ENCODE peak calls at places on chromosomes 7 and 10, in eight cellular contexts. J, E, H, M, Q, P, F and V are unnamed samples.

GRCh38 chr7:30595461-30596042 is 874 bp downstream of the GARS1 start:
- DNase-seq in J (no peak), E (peak), H (peak), M (no peak), Q (no peak), P (peak), F (no peak), V (no peak)

GRCh38 chr7:131188367-131189339 is 139.0 kb upstream of the MKLN1 start:
- DNase-seq in J (no peak), E (peak), H (peak), M (peak), Q (no peak), P (no peak), F (no peak), V (no peak)

GRCh38 chr7:6227294-6227846 is 45.1 kb downstream of the CYTH3 start:
- DNase-seq in J (no peak), E (peak), H (no peak), M (no peak), Q (no peak), P (peak), F (no peak), V (no peak)

GRCh38 chr7:98078197-98078870 is 28.3 kb upstream of the LMTK2 start:
- DNase-seq in J (no peak), E (no peak), H (no peak), M (peak), Q (no peak), P (no peak), F (no peak), V (no peak)

GRCh38 chr10:86775056-86775858 is 18.8 kb downstream of the BMPR1A start:
- DNase-seq in J (no peak), E (peak), H (no peak), M (no peak), Q (no peak), P (peak), F (no peak), V (no peak)

GRCh38 chr7:136931169-136931867 is 62.9 kb downstream of the CHRM2 start:
- DNase-seq in J (no peak), E (no peak), H (no peak), M (no peak), Q (no peak), P (no peak), F (no peak), V (no peak)

GRCh38 chr7:47940482-47941001 is 7.7 kb downstream of the PKD1L1 start:
- DNase-seq in J (no peak), E (peak), H (no peak), M (no peak), Q (no peak), P (no peak), F (no peak), V (no peak)

GRCh38 chr10:6950133-6950532 is 370.1 kb upstream of the PRKCQ start:
- DNase-seq in J (no peak), E (no peak), H (no peak), M (no peak), Q (no peak), P (no peak), F (no peak), V (no peak)

GRCh38 chr10:125261491-125262186 is 101.3 kb upstream of the CTBP2 start:
- DNase-seq in J (no peak), E (no peak), H (no peak), M (peak), Q (no peak), P (no peak), F (no peak), V (peak)

GRCh38 chr7:142508251-142508650 is 241.0 kb upstream of the PRSS1 start:
- DNase-seq in J (no peak), E (no peak), H (peak), M (no peak), Q (no peak), P (no peak), F (no peak), V (no peak)

GRCh38 chr7:83204715-83205114 is 42.0 kb upstream of the PCLO start:
- DNase-seq in J (no peak), E (no peak), H (peak), M (no peak), Q (no peak), P (no peak), F (no peak), V (no peak)

GRCh38 chr10:120477006-120477722 is 20.1 kb downstream of the PLPP4 start:
- DNase-seq in J (no peak), E (peak), H (no peak), M (no peak), Q (peak), P (no peak), F (no peak), V (no peak)
- H3K9ac ChIP-seq in J (no peak), E (no peak), H (no peak), M (no peak), Q (no peak), P (peak), F (no peak), V (no peak)

DNA sequence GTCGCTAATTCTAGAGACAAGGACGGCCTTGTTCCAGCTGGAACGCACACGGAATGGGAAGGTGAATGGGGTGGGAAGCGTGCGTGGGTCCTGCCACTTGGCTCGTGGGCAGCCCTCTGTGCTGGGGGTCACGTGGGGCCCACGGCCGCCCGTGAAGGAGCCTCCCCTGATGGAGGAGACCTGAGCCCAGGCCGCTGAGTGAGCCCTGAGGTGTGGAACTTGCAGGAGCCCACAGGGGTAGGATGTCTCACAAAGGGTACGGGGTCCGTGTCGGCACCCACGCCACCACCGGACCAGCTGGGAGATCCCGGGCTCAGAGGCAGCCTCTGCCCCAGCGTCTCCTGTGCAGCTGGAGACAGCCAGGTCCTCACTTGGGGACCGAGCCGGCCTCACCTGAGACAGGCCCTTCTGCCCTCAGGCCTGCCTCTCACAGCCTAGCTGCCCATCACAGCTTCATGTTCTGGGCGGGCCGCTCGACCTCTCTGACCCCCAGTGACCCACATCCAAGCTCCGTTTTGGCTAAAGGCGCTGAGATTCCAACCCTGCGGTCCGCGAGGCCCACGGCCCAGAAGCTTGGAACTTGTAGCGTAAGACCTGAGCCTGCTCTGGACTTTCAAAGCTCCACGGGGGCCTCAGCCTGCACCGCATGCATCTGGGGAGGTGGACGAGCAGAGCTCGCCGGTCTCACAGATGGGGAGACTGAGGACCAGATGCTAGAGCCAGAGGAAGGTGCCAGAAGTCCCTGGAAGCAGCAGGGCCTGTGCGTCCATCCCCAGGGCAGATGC is 84.9 kb downstream of the FOXL3 start:
- DNase-seq in J (no peak), E (no peak), H (no peak), M (peak), Q (peak), P (no peak), F (peak), V (no peak)
- H3K9ac ChIP-seq in J (no peak), E (no peak), H (no peak), M (no peak), Q (no peak), P (no peak), F (no peak), V (no peak)

GRCh38 chr10:80516506-80517075 is 21.1 kb upstream of the SH2D4B start:
- DNase-seq in J (no peak), E (no peak), H (no peak), M (no peak), Q (no peak), P (no peak), F (peak), V (no peak)

GRCh38 chr10:80518143-80518806 is 19.4 kb upstream of the SH2D4B start:
- DNase-seq in J (no peak), E (no peak), H (no peak), M (no peak), Q (no peak), P (no peak), F (peak), V (no peak)

GRCh38 chr10:80515941-80516340 is 21.8 kb upstream of the SH2D4B start:
- DNase-seq in J (no peak), E (no peak), H (no peak), M (no peak), Q (no peak), P (no peak), F (peak), V (no peak)

GRCh38 chr10:80518807-80519360 is 18.8 kb upstream of the SH2D4B start:
- DNase-seq in J (no peak), E (no peak), H (no peak), M (no peak), Q (no peak), P (no peak), F (peak), V (no peak)

DNA sequence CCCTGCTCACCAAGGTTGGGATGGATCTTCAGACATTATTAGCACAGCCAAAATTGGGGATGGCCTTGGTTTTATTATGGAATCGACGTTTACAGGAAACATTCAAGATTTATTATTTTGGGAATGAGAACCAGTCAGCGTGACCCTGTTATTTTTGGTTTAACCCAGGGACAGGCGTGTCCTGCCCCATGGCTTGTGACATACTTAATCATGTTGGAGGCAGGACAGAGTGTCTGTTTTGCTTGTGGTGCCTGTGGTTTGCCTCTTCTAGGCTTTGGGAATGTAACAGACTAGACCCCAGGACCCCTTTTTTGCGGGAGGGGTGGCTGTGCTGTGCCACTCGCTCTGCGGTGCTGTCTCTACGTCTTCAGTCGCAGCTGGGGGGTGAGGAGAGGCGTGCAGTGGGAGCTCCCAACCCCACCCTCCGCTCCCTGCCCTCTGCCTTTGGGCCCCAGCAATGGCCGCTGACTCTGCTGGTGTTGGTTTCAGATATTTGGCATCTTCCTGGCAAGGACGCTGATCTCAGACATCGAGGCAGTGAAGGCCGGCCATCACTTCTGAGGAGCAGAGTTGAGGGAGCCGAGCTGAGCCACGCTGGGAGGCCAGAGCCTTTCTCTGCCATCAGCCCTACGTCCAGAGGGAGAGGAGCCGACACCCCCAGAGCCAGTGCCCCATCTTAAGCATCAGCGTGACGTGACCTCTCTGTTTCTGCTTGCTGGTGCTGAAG is 20.1 kb upstream of the SH2D4B start:
- DNase-seq in J (no peak), E (no peak), H (no peak), M (no peak), Q (no peak), P (no peak), F (peak), V (no peak)
- H3K9ac ChIP-seq in J (no peak), E (no peak), H (no peak), M (no peak), Q (no peak), P (no peak), F (no peak), V (no peak)

DNA sequence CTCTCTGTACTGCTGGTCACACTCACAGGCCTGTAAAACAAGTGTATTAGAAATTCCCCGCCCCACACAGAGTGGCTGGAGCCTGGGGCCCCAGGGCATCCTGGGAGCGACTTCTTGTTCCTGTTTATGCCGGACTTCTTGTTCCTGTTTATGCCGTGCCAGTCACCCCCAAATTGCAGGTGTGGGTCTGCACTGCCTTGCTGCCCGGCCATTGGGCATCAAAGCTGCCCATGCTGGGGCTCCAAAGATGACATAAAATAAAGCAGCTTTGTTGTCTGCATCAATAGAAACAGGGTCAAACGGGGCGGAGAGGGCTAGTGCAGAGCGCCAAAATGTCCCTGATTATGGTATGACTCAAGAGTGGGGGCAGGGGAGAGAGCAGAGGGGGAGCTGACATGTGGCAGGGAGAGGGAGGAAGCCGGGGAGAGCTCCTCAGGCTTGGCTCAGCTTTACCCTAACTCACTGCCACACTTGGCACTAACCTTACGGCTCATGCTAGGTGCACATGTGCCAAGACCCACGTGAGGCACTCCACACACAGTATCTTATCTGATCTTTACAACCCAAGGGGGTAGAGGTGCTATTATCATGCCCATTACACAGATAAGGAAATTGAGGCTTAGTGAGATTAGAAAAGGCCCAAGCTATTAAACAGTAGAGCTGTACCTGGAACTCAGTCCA is 98.4 kb downstream of the PIP4K2A start:
- DNase-seq in J (no peak), E (peak), H (peak), M (no peak), Q (no peak), P (no peak), F (no peak), V (peak)
- H3K9ac ChIP-seq in J (no peak), E (no peak), H (peak), M (no peak), Q (no peak), P (no peak), F (no peak), V (peak)

GRCh38 chr7:140672382-140673062 is at the start of gene ADCK2:
- DNase-seq in J (peak), E (no peak), H (peak), M (peak), Q (peak), P (peak), F (peak), V (peak)
- H3K9ac ChIP-seq in J (no peak), E (peak), H (peak), M (peak), Q (no peak), P (peak), F (peak), V (peak)

GRCh38 chr7:64558781-64559180 is 4.1 kb downstream of the ZNF680 start:
- DNase-seq in J (no peak), E (peak), H (no peak), M (no peak), Q (no peak), P (no peak), F (no peak), V (peak)

GRCh38 chr7:64559206-64559605 is 3.7 kb downstream of the ZNF680 start:
- DNase-seq in J (no peak), E (peak), H (peak), M (no peak), Q (no peak), P (no peak), F (no peak), V (peak)

GRCh38 chr7:64555046-64555445 is 7.8 kb downstream of the ZNF680 start:
- DNase-seq in J (no peak), E (peak), H (no peak), M (no peak), Q (no peak), P (no peak), F (no peak), V (no peak)

GRCh38 chr7:64557601-64558322 is 5.1 kb downstream of the ZNF680 start:
- DNase-seq in J (no peak), E (no peak), H (no peak), M (no peak), Q (no peak), P (no peak), F (no peak), V (peak)

DNA sequence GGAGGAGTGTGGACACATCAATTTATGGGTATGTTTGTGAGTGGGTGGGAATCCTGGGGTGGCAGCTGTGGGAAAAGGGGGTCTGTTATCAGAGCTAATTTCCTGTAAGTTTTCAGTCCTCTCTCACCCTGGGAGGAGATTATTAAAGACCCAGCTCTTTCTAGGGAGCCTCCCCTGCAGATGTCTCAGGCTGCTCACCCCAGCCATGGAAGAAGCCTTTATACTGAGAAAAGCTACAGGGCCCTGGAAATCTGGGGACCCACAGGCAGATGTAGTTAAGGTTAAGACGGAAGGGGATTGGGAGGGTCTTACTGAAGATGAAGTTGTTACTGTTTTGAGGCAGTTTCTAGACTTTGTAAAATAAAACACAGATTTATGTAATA is 4.6 kb downstream of the ZNF680 start:
- DNase-seq in J (no peak), E (peak), H (no peak), M (no peak), Q (no peak), P (no peak), F (no peak), V (peak)
- H3K9ac ChIP-seq in J (no peak), E (no peak), H (no peak), M (no peak), Q (no peak), P (no peak), F (no peak), V (no peak)

GRCh38 chr10:89798092-89798491 is 96.7 kb downstream of the KIF20B start:
- DNase-seq in J (no peak), E (no peak), H (no peak), M (no peak), Q (no peak), P (no peak), F (no peak), V (no peak)

GRCh38 chr10:89793649-89794254 is 92.4 kb downstream of the KIF20B start:
- DNase-seq in J (peak), E (peak), H (peak), M (peak), Q (peak), P (peak), F (no peak), V (peak)

GRCh38 chr10:89795840-89796239 is 94.5 kb downstream of the KIF20B start:
- DNase-seq in J (no peak), E (no peak), H (no peak), M (no peak), Q (no peak), P (no peak), F (no peak), V (no peak)

GRCh38 chr10:89799573-89799972 is 98.2 kb downstream of the KIF20B start:
- DNase-seq in J (no peak), E (no peak), H (no peak), M (no peak), Q (no peak), P (no peak), F (no peak), V (no peak)
- H3K9ac ChIP-seq in J (no peak), E (no peak), H (no peak), M (no peak), Q (no peak), P (no peak), F (no peak), V (no peak)

GRCh38 chr10:110671788-110672579 is 27.8 kb downstream of the RBM20 start:
- DNase-seq in J (peak), E (peak), H (peak), M (peak), Q (peak), P (peak), F (peak), V (peak)

GRCh38 chr10:110666673-110667072 is 22.5 kb downstream of the RBM20 start:
- DNase-seq in J (no peak), E (no peak), H (no peak), M (no peak), Q (no peak), P (no peak), F (no peak), V (no peak)

GRCh38 chr10:110670335-110670734 is 26.2 kb downstream of the RBM20 start:
- DNase-seq in J (peak), E (no peak), H (no peak), M (no peak), Q (no peak), P (no peak), F (no peak), V (no peak)

GRCh38 chr10:110667620-110668343 is 23.6 kb downstream of the RBM20 start:
- DNase-seq in J (peak), E (no peak), H (no peak), M (peak), Q (peak), P (no peak), F (no peak), V (no peak)

DNA sequence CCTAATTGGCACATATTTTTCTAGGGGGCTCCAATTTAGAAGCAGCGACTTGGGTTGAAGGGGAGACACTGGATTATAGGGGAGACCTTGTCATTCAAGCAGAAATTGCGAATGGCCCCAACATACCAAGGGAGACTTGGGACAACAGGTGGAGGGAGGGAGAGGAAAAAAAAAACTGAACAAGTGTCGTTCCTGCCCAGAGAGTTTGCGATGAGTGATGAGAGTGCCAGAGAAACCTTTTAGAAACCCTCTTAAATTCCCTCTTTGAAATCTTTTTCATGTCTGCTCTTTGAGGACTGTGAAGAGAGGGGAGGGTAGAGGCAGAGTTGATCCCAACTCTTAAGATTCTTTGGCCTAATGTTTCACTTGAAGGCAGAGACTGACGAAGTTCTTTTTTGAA is 24.3 kb downstream of the RBM20 start:
- DNase-seq in J (no peak), E (no peak), H (no peak), M (no peak), Q (no peak), P (no peak), F (no peak), V (no peak)
- H3K9ac ChIP-seq in J (no peak), E (no peak), H (no peak), M (no peak), Q (no peak), P (no peak), F (no peak), V (no peak)